ENCODE peak calls at places on chromosome 2, in five cellular contexts. M is HL-60; S is putamen; Z is naive thymus-derived CD8-positive, alpha-beta T cell; W is K562. G is an unnamed sample.
A peak's percentile ranks its signal among the peaks of the same experiment; 100 is the strongest.

GRCh38 chr2:1538663-1539062 is 125.4 kb downstream of the TPO start:
- DNase-seq in S (no peak), M (no peak), W (no peak), Z (peak; percentile 30), G (no peak)

GRCh38 chr2:97950329-97951154 is 45.2 kb downstream of the TMEM131 start:
- DNase-seq in Z (no peak), M (no peak), W (no peak), S (no peak), G (no peak)

GRCh38 chr2:174325932-174326879 is 8.5 kb upstream of the SP9 start:
- DNase-seq in W (peak; percentile 85), M (no peak), Z (peak; percentile 22), S (no peak), G (no peak)

GRCh38 chr2:76953733-76954347 is 568.3 kb downstream of the LRRTM4 start:
- DNase-seq in W (peak; percentile 5), S (peak; percentile 42), M (peak; percentile 17), Z (no peak), G (peak; percentile 12)

GRCh38 chr2:234497592-234498023 is 727 bp upstream of the ARL4C start:
- DNase-seq in M (no peak), W (no peak), S (no peak), Z (peak; percentile 29), G (no peak)

GRCh38 chr2:42924436-42924897 is 132.1 kb upstream of the HAAO start:
- DNase-seq in W (no peak), S (no peak), Z (no peak), M (no peak), G (no peak)

GRCh38 chr2:181354626-181355025 is 102.6 kb upstream of the ITGA4 start:
- DNase-seq in S (no peak), Z (no peak), M (peak; percentile 18), W (no peak), G (no peak)

GRCh38 chr2:20667531-20668401 is 822 bp downstream of the GDF7 start:
- DNase-seq in Z (no peak), W (no peak), S (no peak), M (no peak), G (peak; percentile 55)

GRCh38 chr2:171529914-171530313 is 7.6 kb downstream of the CYBRD1 start:
- DNase-seq in S (no peak), W (peak; percentile 64), M (no peak), Z (no peak), G (no peak)

GRCh38 chr2:21103274-21103891 is 20.4 kb upstream of the TDRD15 start:
- DNase-seq in W (no peak), Z (no peak), M (no peak), S (no peak), G (no peak)

GRCh38 chr2:1745171-1746023 is 1.1 kb upstream of the PXDN start:
- DNase-seq in W (no peak), S (no peak), M (no peak), Z (no peak), G (no peak)

GRCh38 chr2:158967114-158967730 is 1.2 kb upstream of the TANC1 start:
- DNase-seq in M (no peak), W (no peak), S (no peak), Z (no peak), G (peak; percentile 47)

G was measured in HuH-7.